ENCODE peak calls at places on chromosomes 16 and 17, in eight cellular contexts. W, S, Y, F, H, O, N and L are unnamed samples.

GRCh38 chr16:81997738-81998137 is 13.5 kb downstream of the SDR42E1 start:
- DNase-seq in W (no peak), S (no peak), Y (no peak), F (peak; percentile 70), H (peak; percentile 84), O (no peak), N (peak; percentile 70), L (no peak)

GRCh38 chr17:74271281-74271680 is 2.8 kb upstream of the DNAI2 start:
- DNase-seq in W (no peak), S (no peak), Y (peak; percentile 27), F (no peak), H (no peak), O (no peak), N (no peak), L (no peak)

GRCh38 chr16:583470-583814 is 6.4 kb upstream of the RAB40C start:
- DNase-seq in W (no peak), S (no peak), Y (no peak), F (no peak), H (no peak), O (no peak), N (no peak), L (no peak)

GRCh38 chr17:17892009-17892408 is 55.2 kb upstream of the SREBF1 start:
- DNase-seq in W (no peak), S (no peak), Y (no peak), F (no peak), H (no peak), O (no peak), N (no peak), L (no peak)

GRCh38 chr17:73705594-73705993 is 61.3 kb upstream of the SDK2 start:
- DNase-seq in W (no peak), S (no peak), Y (no peak), F (no peak), H (peak; percentile 38), O (no peak), N (peak; percentile 62), L (no peak)

GRCh38 chr16:49462989-49463371 is 89.4 kb downstream of the C16orf78 start:
- DNase-seq in W (no peak), S (no peak), Y (no peak), F (no peak), H (no peak), O (no peak), N (no peak), L (no peak)

GRCh38 chr16:59849716-59850115 is 1115.6 kb upstream of the GOT2 start:
- DNase-seq in W (no peak), S (no peak), Y (no peak), F (no peak), H (no peak), O (no peak), N (no peak), L (no peak)

GRCh38 chr16:32116080-32116479 is 137.0 kb upstream of the TP53TG3D start:
- DNase-seq in W (no peak), S (peak; percentile 1), Y (no peak), F (no peak), H (no peak), O (peak; percentile 24), N (no peak), L (peak; percentile 0)

GRCh38 chr17:15264542-15264941 is 584 bp downstream of the PMP22 start:
- DNase-seq in W (no peak), S (no peak), Y (no peak), F (no peak), H (no peak), O (peak; percentile 59), N (no peak), L (no peak)

GRCh38 chr17:78826426-78826825 is 14.2 kb downstream of the USP36 start:
- DNase-seq in W (no peak), S (no peak), Y (no peak), F (no peak), H (peak; percentile 82), O (no peak), N (no peak), L (no peak)

GRCh38 chr16:5328546-5328945 is 231.0 kb upstream of the EEF2KMT start:
- DNase-seq in W (no peak), S (no peak), Y (no peak), F (no peak), H (no peak), O (no peak), N (no peak), L (peak; percentile 45)

GRCh38 chr16:10681310-10682308 is 13.1 kb downstream of the TEKT5 start:
- DNase-seq in W (no peak), S (no peak), Y (no peak), F (no peak), H (no peak), O (no peak), N (no peak), L (no peak)